ENCODE peak calls at places on chromosomes 1 and 21, in five cellular contexts. F, C, Y, U and L are unnamed samples.

GRCh38 chr1:22619252-22619651 is 17.2 kb upstream of the C1QA start:
- DNase-seq in C (no peak), Y (no peak), U (no peak), F (no peak), L (no peak)

GRCh38 chr1:180540697-180541594 is 17.8 kb upstream of the OVAAL start:
- DNase-seq in F (no peak), U (no peak), Y (no peak), C (no peak), L (no peak)

GRCh38 chr1:22259581-22260282 is 116.8 kb upstream of the WNT4 start:
- DNase-seq in U (no peak), F (no peak), C (no peak), Y (no peak), L (no peak)

GRCh38 chr1:19006837-19007271 is 50.4 kb upstream of the IFFO2 start:
- DNase-seq in C (no peak), Y (no peak), U (no peak), F (no peak), L (no peak)

GRCh38 chr1:164772635-164773034 is 213.7 kb downstream of the PBX1 start:
- DNase-seq in F (peak; percentile 94), U (no peak), Y (peak; percentile 89), C (peak; percentile 69), L (peak; percentile 78)

GRCh38 chr1:26353976-26354820 is at the start of gene CRYBG2:
- DNase-seq in Y (no peak), U (no peak), F (peak; percentile 72), C (no peak), L (no peak)

GRCh38 chr1:178017517-178017916 is 47.7 kb upstream of the SEC16B start:
- DNase-seq in Y (no peak), C (no peak), U (no peak), F (no peak), L (no peak)

GRCh38 chr1:60874703-60875102 is 207.7 kb upstream of the NFIA start:
- DNase-seq in F (peak; percentile 77), C (no peak), Y (peak; percentile 29), U (no peak), L (peak; percentile 4)

GRCh38 chr1:224786533-224787249 is 142.8 kb upstream of the DNAH14 start:
- DNase-seq in C (no peak), F (peak; percentile 48), U (no peak), Y (no peak), L (no peak)

GRCh38 chr1:185477638-185478216 is 160.7 kb upstream of the IVNS1ABP start:
- DNase-seq in U (no peak), Y (no peak), C (no peak), F (no peak), L (no peak)

GRCh38 chr1:17851075-17851474 is 95.9 kb downstream of the ACTL8 start:
- DNase-seq in U (no peak), C (no peak), F (no peak), Y (no peak), L (no peak)

GRCh38 chr1:44361478-44361877 is 6.4 kb upstream of the ERI3 start:
- DNase-seq in F (no peak), Y (no peak), U (no peak), C (no peak), L (no peak)
- TF ChIP-seq CTCF in F (peak; percentile 33), Y (peak; percentile 20), U (no peak), C (no peak), L (peak; percentile 15)

GRCh38 chr1:207056673-207057072 is 3.6 kb downstream of the PFKFB2 start:
- DNase-seq in C (no peak), F (no peak), Y (no peak), U (no peak), L (no peak)

GRCh38 chr1:207058252-207058651 is 5.2 kb downstream of the PFKFB2 start:
- DNase-seq in C (no peak), U (no peak), Y (no peak), F (no peak), L (no peak)

GRCh38 chr1:207060596-207060995 is 7.5 kb downstream of the PFKFB2 start:
- DNase-seq in Y (no peak), U (no peak), C (no peak), F (no peak), L (no peak)

GRCh38 chr1:207059881-207060280 is 6.8 kb downstream of the PFKFB2 start:
- DNase-seq in C (no peak), Y (no peak), F (no peak), U (no peak), L (no peak)

GRCh38 chr1:207058878-207059867 is 6.1 kb downstream of the PFKFB2 start:
- DNase-seq in Y (no peak), U (no peak), F (no peak), C (no peak), L (no peak)
- TF ChIP-seq CTCF in Y (no peak), U (no peak), F (no peak), C (no peak), L (no peak)

GRCh38 chr1:225855503-225856285 is 26.5 kb downstream of the TMEM63A start:
- DNase-seq in U (no peak), Y (no peak), C (no peak), F (no peak), L (no peak)
- TF ChIP-seq CTCF in U (no peak), Y (no peak), C (no peak), F (no peak), L (no peak)

GRCh38 chr1:163071381-163072255 is 2.5 kb downstream of the RGS4 start:
- DNase-seq in Y (peak; percentile 83), U (peak; percentile 25), C (peak; percentile 54), F (peak; percentile 86), L (peak; percentile 46)
- TF ChIP-seq CTCF in Y (peak; percentile 72), U (peak; percentile 35), C (peak; percentile 48), F (peak; percentile 90), L (peak; percentile 77)

DNA sequence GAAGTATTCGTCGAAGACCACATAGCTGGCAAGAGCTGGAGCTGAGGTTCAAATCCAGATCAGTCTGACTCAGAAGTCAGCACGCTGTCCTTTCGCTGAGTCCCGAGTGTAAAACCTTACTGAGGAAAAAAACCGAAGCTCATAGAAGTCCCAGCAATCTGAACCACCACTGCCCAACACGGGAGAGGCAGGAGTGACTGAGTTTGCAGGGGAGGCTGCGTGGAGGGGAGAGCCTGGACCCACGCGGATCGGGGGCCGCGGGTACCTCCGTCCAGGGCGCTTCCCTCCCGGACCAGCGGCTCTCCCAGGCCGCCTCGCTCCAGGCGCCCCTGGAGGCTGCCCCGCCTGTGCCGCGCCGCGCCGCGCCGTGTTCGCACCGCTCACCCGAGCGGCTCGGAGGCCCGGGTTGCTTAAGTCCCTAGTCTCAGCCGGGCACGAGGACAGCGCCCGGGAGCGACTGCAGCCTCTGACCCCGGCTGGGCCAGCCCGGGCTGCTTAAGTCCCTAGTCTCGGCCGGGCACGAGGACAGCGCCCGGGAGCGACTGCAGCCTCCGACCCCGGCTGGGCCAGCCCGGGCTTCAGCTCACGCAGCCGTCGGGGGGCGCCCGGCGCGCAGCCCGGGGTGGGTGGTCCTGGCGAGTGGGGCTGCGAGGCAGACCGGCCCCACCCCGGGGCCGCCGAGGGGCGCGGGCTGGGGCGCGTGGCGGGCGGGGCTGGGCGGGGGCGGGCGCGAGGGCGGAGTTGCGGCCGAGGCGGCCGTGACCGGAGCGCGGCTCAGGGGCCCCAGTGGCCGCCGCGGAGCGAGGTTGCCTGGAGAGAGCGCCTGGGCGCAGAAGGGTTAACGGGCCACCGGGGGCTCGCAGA is at the start of gene ADAMTSL4:
- DNase-seq in C (peak; percentile 79), F (peak; percentile 56), U (no peak), Y (no peak), L (no peak)
- TF ChIP-seq CTCF in C (no peak), F (peak; percentile 42), U (no peak), Y (no peak), L (peak; percentile 1)

GRCh38 chr1:8422439-8423133 is 104.7 kb downstream of the SLC45A1 start:
- DNase-seq in Y (no peak), U (no peak), C (peak; percentile 61), F (peak; percentile 32), L (no peak)
- TF ChIP-seq CTCF in Y (no peak), U (no peak), C (no peak), F (no peak), L (no peak)

DNA sequence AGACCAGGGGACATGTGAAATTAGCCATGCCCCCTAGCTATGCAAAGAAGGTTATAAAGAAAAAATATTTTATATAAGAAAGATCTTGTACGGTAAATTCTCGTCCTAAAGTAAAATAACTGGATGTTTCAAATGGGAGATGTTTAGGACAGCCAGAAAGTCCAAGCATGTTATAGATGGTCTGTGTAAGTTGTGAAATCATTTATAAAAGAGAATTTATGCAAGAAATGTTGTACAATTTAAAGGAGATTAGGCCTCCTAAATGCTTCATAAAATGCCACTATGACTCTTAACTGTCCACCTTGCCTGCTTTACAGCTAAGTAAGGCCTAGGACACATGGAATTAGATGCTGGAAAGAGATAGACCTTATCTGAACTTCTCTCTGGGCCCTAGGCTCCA is 118.1 kb upstream of the POGK start:
- DNase-seq in Y (no peak), F (peak; percentile 6), C (no peak), U (no peak), L (no peak)
- TF ChIP-seq CTCF in Y (no peak), F (no peak), C (no peak), U (no peak), L (no peak)

GRCh38 chr21:36565616-36566015 is 85.7 kb upstream of the CLDN14 start:
- DNase-seq in Y (no peak), U (no peak), C (no peak), F (no peak), L (no peak)

GRCh38 chr21:36566606-36567005 is 86.7 kb upstream of the CLDN14 start:
- DNase-seq in F (no peak), Y (no peak), U (no peak), C (no peak), L (no peak)

GRCh38 chr21:36560933-36561575 is 81.1 kb upstream of the CLDN14 start:
- DNase-seq in C (no peak), Y (no peak), U (no peak), F (no peak), L (no peak)

GRCh38 chr21:36564647-36565046 is 84.7 kb upstream of the CLDN14 start:
- DNase-seq in U (no peak), C (no peak), F (no peak), Y (no peak), L (no peak)

DNA sequence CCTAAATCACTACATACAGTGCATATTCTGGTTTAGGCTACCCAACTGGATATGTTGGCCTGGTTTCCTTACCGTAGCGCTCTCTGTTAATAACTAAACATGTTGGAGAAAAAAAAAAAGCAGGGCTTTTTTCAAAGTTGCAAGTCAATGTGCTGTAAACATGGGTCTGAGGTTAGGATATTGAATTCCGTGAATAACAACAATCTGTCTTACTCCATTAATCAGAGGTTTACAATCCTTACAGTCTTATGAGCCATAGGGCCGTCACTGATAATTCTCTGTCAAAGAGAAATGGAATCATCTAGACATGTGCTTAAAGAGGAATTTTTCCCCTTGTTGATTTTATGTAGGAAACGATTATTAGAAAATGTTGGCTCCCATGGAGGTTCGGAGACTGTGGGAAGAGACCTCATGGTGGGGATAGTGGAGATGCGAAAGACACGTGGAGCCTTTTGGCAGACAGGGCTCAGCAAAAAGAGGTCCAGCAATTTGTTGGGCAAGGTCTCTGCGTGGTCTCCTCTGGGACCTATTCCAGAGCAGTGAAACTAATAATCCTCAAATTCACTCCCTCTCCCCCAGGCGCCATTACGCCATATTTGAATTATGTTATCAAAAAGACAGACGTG is 83.5 kb upstream of the CLDN14 start:
- DNase-seq in C (no peak), U (no peak), Y (no peak), F (no peak), L (peak; percentile 30)
- TF ChIP-seq CTCF in C (no peak), U (no peak), Y (no peak), F (no peak), L (no peak)